ENCODE peak calls at places on chromosome 6, in ten cellular contexts. A is fibroblast of lung, U is GM13976, P is AG10803, B is right atrium auricular region, G is colonic mucosa, J is AG09309, W is foreskin fibroblast, E is GM20000, R is upper lobe of right lung. M is an unnamed sample.
A peak's percentile ranks its signal among the peaks of the same experiment; 100 is the strongest.

GRCh38 chr6:32111424-32112066 is 2.4 kb upstream of the TNXB start:
- DNase-seq in A (no peak), U (no peak), P (no peak), B (peak; percentile 84), G (no peak), J (no peak), W (no peak), E (no peak), R (no peak), M (no peak)

GRCh38 chr6:112252571-112253504 is 1.5 kb downstream of the LAMA4 start:
- DNase-seq in A (peak; percentile 63), U (no peak), P (peak; percentile 79), B (no peak), G (no peak), J (no peak), W (no peak), E (no peak), R (no peak), M (no peak)

GRCh38 chr6:30763618-30764489 is 19.5 kb upstream of the IER3 start:
- DNase-seq in A (peak; percentile 89), U (no peak), P (no peak), B (no peak), G (no peak), J (no peak), W (no peak), E (no peak), R (no peak), M (peak; percentile 19)

GRCh38 chr6:106885659-106886058 is 88.9 kb downstream of the CD24 start:
- DNase-seq in A (no peak), U (no peak), P (no peak), B (no peak), G (no peak), J (no peak), W (no peak), E (no peak), R (no peak), M (no peak)

GRCh38 chr6:160697826-160698225 is 4.2 kb upstream of the PLG start:
- DNase-seq in A (no peak), U (no peak), P (no peak), B (no peak), G (no peak), J (no peak), W (no peak), E (no peak), R (no peak), M (no peak)

GRCh38 chr6:29558439-29559079 is 973 bp downstream of the UBD start:
- DNase-seq in A (no peak), U (no peak), P (no peak), B (no peak), G (no peak), J (no peak), W (no peak), E (no peak), R (no peak), M (no peak)

GRCh38 chr6:98808522-98809210 is 25.7 kb upstream of the POU3F2 start:
- DNase-seq in A (peak; percentile 76), U (no peak), P (peak; percentile 10), B (no peak), G (no peak), J (no peak), W (no peak), E (no peak), R (no peak), M (no peak)

GRCh38 chr6:16767765-16768514 is 6.7 kb upstream of the ATXN1 start:
- DNase-seq in A (no peak), U (no peak), P (no peak), B (no peak), G (no peak), J (no peak), W (no peak), E (no peak), R (no peak), M (no peak)

GRCh38 chr6:138647006-138647405 is 126.6 kb upstream of the CCDC28A start:
- DNase-seq in A (peak; percentile 63), U (no peak), P (peak; percentile 76), B (no peak), G (no peak), J (peak; percentile 42), W (peak; percentile 35), E (no peak), R (no peak), M (no peak)

GRCh38 chr6:16800942-16801341 is 39.7 kb upstream of the ATXN1 start:
- DNase-seq in A (peak; percentile 60), U (no peak), P (peak; percentile 37), B (no peak), G (no peak), J (peak; percentile 24), W (peak; percentile 71), E (no peak), R (no peak), M (no peak)

GRCh38 chr6:137589067-137589848 is 95.1 kb upstream of the OLIG3 start:
- DNase-seq in A (peak; percentile 35), U (peak; percentile 59), P (peak; percentile 16), B (no peak), G (peak; percentile 18), J (peak; percentile 13), W (peak; percentile 2), E (peak; percentile 56), R (no peak), M (no peak)

GRCh38 chr6:98973571-98973970 is 25.8 kb upstream of the FBXL4 start:
- DNase-seq in A (no peak), U (no peak), P (no peak), B (no peak), G (no peak), J (no peak), W (no peak), E (no peak), R (no peak), M (no peak)

GRCh38 chr6:159760602-159761057 is 1.2 kb upstream of the ACAT2 start:
- DNase-seq in A (peak; percentile 87), U (no peak), P (peak; percentile 86), B (no peak), G (no peak), J (peak; percentile 16), W (peak; percentile 36), E (no peak), R (no peak), M (peak; percentile 6)

GRCh38 chr6:104325341-104326172 is 534.2 kb downstream of the HACE1 start:
- DNase-seq in A (no peak), U (peak; percentile 23), P (peak; percentile 11), B (no peak), G (no peak), J (no peak), W (no peak), E (peak; percentile 12), R (no peak), M (peak; percentile 19)

GRCh38 chr6:121436172-121436965 is 923 bp downstream of the GJA1 start:
- DNase-seq in A (peak; percentile 20), U (no peak), P (no peak), B (no peak), G (no peak), J (no peak), W (no peak), E (no peak), R (no peak), M (peak; percentile 14)

GRCh38 chr6:107879912-107880311 is 55.8 kb upstream of the SCML4 start:
- DNase-seq in A (no peak), U (no peak), P (peak; percentile 42), B (no peak), G (no peak), J (no peak), W (no peak), E (no peak), R (no peak), M (no peak)

GRCh38 chr6:146819596-146820320 is 221.0 kb downstream of the ADGB start:
- DNase-seq in A (peak; percentile 77), U (no peak), P (no peak), B (no peak), G (no peak), J (no peak), W (no peak), E (no peak), R (no peak), M (no peak)

GRCh38 chr6:100258752-100259151 is 206.0 kb downstream of the SIM1 start:
- DNase-seq in A (no peak), U (no peak), P (no peak), B (no peak), G (no peak), J (no peak), W (no peak), E (no peak), R (no peak), M (no peak)
- TF ChIP-seq CTCF in A (no peak), U (no peak), P (no peak), B (no peak), G (no peak), J (no peak), W (no peak), E (no peak), R (no peak), M (no peak)

DNA sequence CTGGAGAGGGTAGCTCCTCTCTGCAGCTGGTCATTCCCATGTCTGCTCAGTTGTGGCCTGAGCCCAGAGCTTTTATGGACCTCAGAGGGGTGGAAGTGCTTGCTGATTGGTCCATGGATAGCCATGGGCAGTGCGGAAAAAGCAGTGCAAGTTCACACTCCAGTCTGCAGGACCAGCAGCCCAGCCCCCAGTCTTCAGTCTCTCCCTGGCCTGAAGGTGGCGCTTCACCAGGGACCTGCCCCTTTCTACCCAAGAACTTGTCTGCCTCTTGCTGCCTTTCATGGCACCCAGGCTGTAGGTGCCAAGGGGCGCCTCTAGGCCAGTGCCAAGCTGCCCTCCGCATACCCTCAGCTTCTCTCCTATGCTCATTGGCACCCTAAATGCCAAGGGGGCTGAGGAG is 91.0 kb downstream of the TBXT start:
- DNase-seq in A (no peak), U (no peak), P (no peak), B (no peak), G (no peak), J (no peak), W (no peak), E (no peak), R (no peak), M (no peak)
- TF ChIP-seq CTCF in A (no peak), U (no peak), P (no peak), B (no peak), G (no peak), J (no peak), W (no peak), E (no peak), R (no peak), M (no peak)

GRCh38 chr6:84123186-84123585 is 89.6 kb downstream of the MRAP2 start:
- DNase-seq in A (no peak), U (no peak), P (no peak), B (no peak), G (no peak), J (no peak), W (no peak), E (no peak), R (no peak), M (no peak)

GRCh38 chr6:84118191-84118590 is 84.6 kb downstream of the MRAP2 start:
- DNase-seq in A (no peak), U (no peak), P (no peak), B (no peak), G (no peak), J (no peak), W (no peak), E (no peak), R (no peak), M (no peak)

GRCh38 chr6:84119277-84119676 is 85.7 kb downstream of the MRAP2 start:
- DNase-seq in A (no peak), U (no peak), P (no peak), B (no peak), G (no peak), J (no peak), W (peak; percentile 3), E (no peak), R (no peak), M (no peak)
- TF ChIP-seq CTCF in A (no peak), U (no peak), P (no peak), B (no peak), G (no peak), J (peak; percentile 5), W (no peak), E (no peak), R (no peak), M (no peak)

GRCh38 chr6:135853227-135853626 is 1.7 kb downstream of the PDE7B start:
- DNase-seq in A (peak; percentile 36), U (no peak), P (peak; percentile 28), B (no peak), G (no peak), J (no peak), W (no peak), E (no peak), R (no peak), M (no peak)
- TF ChIP-seq CTCF in A (no peak), U (no peak), P (peak; percentile 26), B (no peak), G (no peak), J (peak; percentile 22), W (no peak), E (no peak), R (no peak), M (no peak)

M was measured in nephron progenitor cell.